ENCODE peak calls at places on chromosomes 13 and 19, in nine cellular contexts. O, F, G, U, N, J, A, L and Z are unnamed samples.

GRCh38 chr13:36420437-36420891 is 11.8 kb upstream of the CCNA1 start:
- DNase-seq in O (peak), F (peak), G (peak), U (peak), N (peak), J (peak), A (peak), L (peak), Z (peak)

GRCh38 chr19:50658438-50659317 is 9.4 kb downstream of the C19orf81 start:
- DNase-seq in O (peak), F (peak), G (peak), U (peak), N (peak), J (no peak), A (peak), L (peak), Z (peak)

GRCh38 chr19:920051-920857 is 3.1 kb downstream of the KISS1R start:
- DNase-seq in O (no peak), F (peak), G (peak), U (peak), N (no peak), J (no peak), A (peak), L (no peak), Z (no peak)

GRCh38 chr13:22933571-22934181 is 247.1 kb upstream of the SGCG start:
- DNase-seq in O (no peak), F (no peak), G (no peak), U (no peak), N (no peak), J (no peak), A (no peak), L (no peak), Z (no peak)

GRCh38 chr19:52248256-52248655 is 21.1 kb upstream of the ZNF766 start:
- DNase-seq in O (peak), F (peak), G (peak), U (peak), N (peak), J (no peak), A (peak), L (peak), Z (no peak)

GRCh38 chr19:41577144-41577830 is 1.3 kb downstream of the CEACAM21 start:
- DNase-seq in O (no peak), F (no peak), G (no peak), U (no peak), N (no peak), J (no peak), A (no peak), L (no peak), Z (no peak)

GRCh38 chr13:28268800-28269223 is 130.5 kb downstream of the PAN3 start:
- DNase-seq in O (no peak), F (no peak), G (no peak), U (no peak), N (no peak), J (no peak), A (no peak), L (no peak), Z (no peak)

GRCh38 chr13:25406377-25406776 is 34.6 kb downstream of the ATP8A2 start:
- DNase-seq in O (no peak), F (no peak), G (peak), U (peak), N (no peak), J (no peak), A (peak), L (peak), Z (no peak)

GRCh38 chr19:6065685-6066365 is 44.5 kb downstream of the RFX2 start:
- DNase-seq in O (peak), F (peak), G (peak), U (peak), N (peak), J (peak), A (no peak), L (no peak), Z (no peak)

GRCh38 chr19:52138614-52139290 is 986 bp downstream of the ZNF616 start:
- DNase-seq in O (no peak), F (no peak), G (peak), U (peak), N (no peak), J (peak), A (peak), L (peak), Z (no peak)

GRCh38 chr13:99614465-99614885 is 113.2 kb downstream of the TM9SF2 start:
- DNase-seq in O (no peak), F (peak), G (no peak), U (peak), N (no peak), J (peak), A (no peak), L (peak), Z (no peak)

GRCh38 chr19:2841858-2842574 is 741 bp downstream of the ZNF555 start:
- DNase-seq in O (peak), F (no peak), G (no peak), U (peak), N (no peak), J (no peak), A (peak), L (no peak), Z (no peak)

GRCh38 chr19:12055784-12056183 is 3.0 kb upstream of the ZNF878 start:
- DNase-seq in O (no peak), F (no peak), G (peak), U (no peak), N (no peak), J (no peak), A (no peak), L (no peak), Z (no peak)

GRCh38 chr19:39996218-39996810 is 546 bp upstream of the ZNF546 start:
- DNase-seq in O (no peak), F (peak), G (peak), U (no peak), N (peak), J (no peak), A (no peak), L (peak), Z (no peak)

GRCh38 chr19:39502640-39503417 is 4.1 kb downstream of the DLL3 start:
- DNase-seq in O (peak), F (peak), G (no peak), U (peak), N (peak), J (peak), A (peak), L (peak), Z (no peak)

GRCh38 chr13:50255639-50256038 is 240.4 kb downstream of the KCNRG start:
- DNase-seq in O (no peak), F (no peak), G (no peak), U (no peak), N (no peak), J (no peak), A (no peak), L (no peak), Z (no peak)

GRCh38 chr19:49894879-49895565 is 1.7 kb downstream of the IL4I1 start:
- DNase-seq in O (no peak), F (no peak), G (no peak), U (no peak), N (no peak), J (no peak), A (no peak), L (no peak), Z (no peak)

GRCh38 chr13:51845574-51846318 is 769 bp upstream of the TMEM272 start:
- DNase-seq in O (no peak), F (no peak), G (no peak), U (no peak), N (no peak), J (no peak), A (no peak), L (no peak), Z (no peak)

GRCh38 chr19:2809387-2810140 is 10.1 kb upstream of the ZNF554 start:
- DNase-seq in O (no peak), F (no peak), G (no peak), U (no peak), N (no peak), J (no peak), A (no peak), L (no peak), Z (no peak)

GRCh38 chr13:38384171-38384570 is 34.5 kb downstream of the UFM1 start:
- DNase-seq in O (no peak), F (no peak), G (no peak), U (no peak), N (peak), J (no peak), A (no peak), L (no peak), Z (no peak)

GRCh38 chr19:46704379-46705076 is 12.4 kb downstream of the PRKD2 start:
- DNase-seq in O (peak), F (peak), G (peak), U (peak), N (peak), J (peak), A (peak), L (peak), Z (no peak)

GRCh38 chr19:5669212-5669611 is 11.1 kb downstream of the MICOS13 start:
- DNase-seq in O (no peak), F (no peak), G (no peak), U (no peak), N (no peak), J (peak), A (no peak), L (no peak), Z (no peak)

DNA sequence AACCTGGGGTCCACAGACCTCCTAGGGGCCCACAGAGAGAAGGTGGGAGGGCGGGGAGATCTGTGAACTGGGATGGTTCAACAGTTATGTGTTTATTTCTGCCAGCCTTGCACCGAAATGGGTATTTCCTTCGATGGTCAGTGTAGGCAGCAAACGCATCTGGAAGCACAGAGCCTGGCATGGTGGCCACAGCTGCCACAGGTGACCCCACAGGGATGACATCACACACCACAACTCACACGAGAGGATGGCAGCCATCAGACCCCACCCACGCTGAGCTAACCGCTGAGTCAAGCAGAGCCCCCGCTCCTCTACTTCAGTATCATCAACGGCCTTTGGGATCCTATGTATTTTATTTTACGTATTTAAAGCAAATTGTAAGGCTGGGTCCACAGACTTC is 37.4 kb downstream of the NAXD start:
- DNase-seq in O (no peak), F (no peak), G (no peak), U (peak), N (no peak), J (no peak), A (no peak), L (no peak), Z (no peak)
- H3K4me3 ChIP-seq in O (no peak), F (no peak), G (no peak), U (no peak), N (no peak), J (no peak), A (no peak), L (no peak), Z (no peak)

DNA sequence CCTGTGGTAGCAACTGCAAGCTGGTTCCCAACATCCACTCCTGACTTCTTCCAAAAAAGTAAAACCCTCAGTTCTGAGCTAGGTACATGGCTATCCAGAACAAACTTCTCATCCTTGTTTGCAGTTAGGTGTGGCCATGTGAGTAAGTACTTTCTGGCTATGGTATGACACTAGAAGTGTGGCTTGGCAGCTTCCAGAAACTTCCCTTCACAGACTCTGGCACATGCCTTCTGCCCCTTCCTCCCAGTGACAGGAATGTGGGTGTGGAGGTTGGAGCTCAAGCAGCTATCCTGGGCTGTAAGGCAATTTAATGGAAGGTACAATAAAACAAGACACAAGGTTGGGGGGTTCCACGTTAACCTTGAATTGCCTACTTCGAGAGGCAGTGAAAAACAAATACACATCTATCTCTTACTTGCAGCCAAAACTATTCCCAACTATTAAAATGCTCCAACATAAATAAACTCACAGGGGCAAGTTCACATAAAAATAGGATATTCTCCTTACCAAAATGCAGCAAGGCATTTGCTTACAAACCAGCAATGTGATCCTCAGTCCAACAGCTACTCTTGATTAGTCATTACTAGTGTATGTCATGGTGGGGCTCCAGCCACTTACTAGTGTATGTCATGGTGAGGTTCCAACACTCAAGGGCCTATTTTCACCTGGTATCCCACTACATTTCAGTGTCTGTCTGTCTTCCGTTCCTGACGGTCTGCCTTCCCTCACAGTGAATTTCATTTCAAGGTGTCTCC is 3.1 kb downstream of the SMG9 start:
- DNase-seq in O (no peak), F (peak), G (peak), U (no peak), N (peak), J (no peak), A (no peak), L (no peak), Z (no peak)
- H3K4me3 ChIP-seq in O (no peak), F (no peak), G (no peak), U (no peak), N (no peak), J (no peak), A (no peak), L (no peak), Z (no peak)

GRCh38 chr19:15286688-15287355 is 45.5 kb downstream of the BRD4 start:
- DNase-seq in O (no peak), F (no peak), G (no peak), U (no peak), N (no peak), J (no peak), A (no peak), L (no peak), Z (no peak)

GRCh38 chr19:15285896-15286591 is 46.3 kb downstream of the BRD4 start:
- DNase-seq in O (no peak), F (no peak), G (no peak), U (no peak), N (no peak), J (peak), A (peak), L (no peak), Z (no peak)

GRCh38 chr19:15288146-15288963 is 44.0 kb downstream of the BRD4 start:
- DNase-seq in O (no peak), F (no peak), G (no peak), U (no peak), N (peak), J (no peak), A (peak), L (no peak), Z (no peak)

GRCh38 chr19:15289673-15290072 is 42.7 kb downstream of the BRD4 start:
- DNase-seq in O (no peak), F (no peak), G (no peak), U (no peak), N (no peak), J (peak), A (no peak), L (no peak), Z (no peak)

GRCh38 chr19:15287496-15287895 is 44.8 kb downstream of the BRD4 start:
- DNase-seq in O (no peak), F (no peak), G (no peak), U (no peak), N (no peak), J (no peak), A (no peak), L (no peak), Z (no peak)
- H3K4me3 ChIP-seq in O (no peak), F (no peak), G (no peak), U (no peak), N (no peak), J (no peak), A (no peak), L (no peak), Z (no peak)

DNA sequence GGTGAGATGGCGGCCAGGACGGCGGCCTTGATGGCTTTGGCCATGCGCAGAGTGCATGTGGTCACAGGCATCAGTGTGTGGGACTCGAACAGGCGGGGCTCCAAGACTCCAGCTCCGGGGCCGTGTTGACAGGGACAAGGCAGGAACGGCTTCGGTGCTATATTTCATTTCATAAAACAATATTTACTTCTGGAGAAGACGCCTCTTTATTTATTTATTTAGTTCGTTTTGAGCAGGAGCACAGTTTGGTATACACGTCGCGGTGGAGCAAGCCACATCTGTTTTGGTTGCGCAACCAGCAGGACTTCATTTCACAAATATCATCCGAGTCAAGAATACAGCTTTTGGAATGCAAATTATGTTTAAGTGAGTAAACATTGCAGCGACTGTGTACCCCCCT is 166.7 kb upstream of the TSHZ3 start:
- DNase-seq in O (no peak), F (no peak), G (no peak), U (no peak), N (peak), J (no peak), A (no peak), L (peak), Z (no peak)
- H3K4me3 ChIP-seq in O (no peak), F (no peak), G (no peak), U (no peak), N (no peak), J (no peak), A (no peak), L (no peak), Z (no peak)

GRCh38 chr13:21079761-21080730 is 18.7 kb upstream of the LATS2 start:
- DNase-seq in O (no peak), F (peak), G (peak), U (no peak), N (peak), J (no peak), A (no peak), L (peak), Z (peak)
- H3K4me3 ChIP-seq in O (peak), F (peak), G (peak), U (no peak), N (peak), J (no peak), A (no peak), L (peak), Z (peak)

GRCh38 chr19:4122480-4122879 is 1.4 kb downstream of the MAP2K2 start:
- DNase-seq in O (no peak), F (no peak), G (no peak), U (no peak), N (no peak), J (no peak), A (no peak), L (no peak), Z (no peak)
- H3K4me3 ChIP-seq in O (peak), F (peak), G (peak), U (peak), N (peak), J (peak), A (peak), L (peak), Z (peak)